ENCODE peak calls at places on chromosomes 12 and 14, in four cellular contexts. W is HepG2, G is H1, S is GM12878. X is an unnamed sample.
A peak's percentile ranks its signal among the peaks of the same experiment; 100 is the strongest.

GRCh38 chr12:51777973-51778372 is 70.5 kb downstream of the FIGNL2 start:
- DNase-seq in G (no peak), W (peak; percentile 44), S (no peak), X (no peak)

GRCh38 chr12:85468356-85469157 is 188.5 kb downstream of the ALX1 start:
- DNase-seq in G (peak; percentile 67), S (peak; percentile 23), W (peak; percentile 25), X (peak; percentile 47)

GRCh38 chr12:60522684-60523083 is 926.9 kb downstream of the SLC16A7 start:
- DNase-seq in G (no peak), W (no peak), S (no peak), X (no peak)

GRCh38 chr12:28795306-28795705 is 353.8 kb upstream of the FAR2 start:
- DNase-seq in G (no peak), W (no peak), S (no peak), X (no peak)

GRCh38 chr12:121964813-121965643 is 46.6 kb downstream of the CFAP251 start:
- DNase-seq in S (no peak), G (no peak), W (no peak), X (peak; percentile 51)

GRCh38 chr14:23828611-23829010 is 125.0 kb upstream of the DHRS4 start:
- DNase-seq in G (no peak), S (no peak), W (no peak), X (no peak)

GRCh38 chr12:114684098-114684869 is at the start of gene TBX3:
- DNase-seq in S (no peak), G (peak; percentile 85), W (peak; percentile 98), X (peak; percentile 95)

GRCh38 chr14:102280376-102280962 is 24.5 kb downstream of the MOK start:
- DNase-seq in S (no peak), W (no peak), G (no peak), X (no peak)

GRCh38 chr12:63387736-63388135 is 236.7 kb upstream of the AVPR1A start:
- DNase-seq in W (no peak), G (no peak), S (no peak), X (no peak)

GRCh38 chr12:18750087-18750486 is 12.2 kb downstream of the CAPZA3 start:
- DNase-seq in W (no peak), G (no peak), S (no peak), X (no peak)

GRCh38 chr12:90029317-90029716 is 320.7 kb upstream of the ATP2B1 start:
- DNase-seq in S (no peak), W (no peak), G (no peak), X (peak; percentile 6)

GRCh38 chr12:62919827-62920226 is 15.1 kb downstream of the PPM1H start:
- DNase-seq in G (no peak), W (no peak), S (no peak), X (no peak)

GRCh38 chr14:24092960-24093900 is 881 bp upstream of the PCK2 start:
- DNase-seq in G (no peak), W (no peak), S (no peak), X (no peak)

GRCh38 chr12:88113871-88114270 is 28.0 kb downstream of the CEP290 start:
- DNase-seq in S (no peak), W (no peak), G (no peak), X (no peak)

GRCh38 chr12:53735556-53735955 is 8.3 kb upstream of the CALCOCO1 start:
- DNase-seq in G (no peak), S (no peak), W (no peak), X (no peak)

GRCh38 chr12:93179792-93180191 is 197.9 kb upstream of the NUDT4 start:
- DNase-seq in G (no peak), W (no peak), S (no peak), X (no peak)

GRCh38 chr12:15193927-15194326 is 27.3 kb downstream of the RERG start:
- DNase-seq in G (no peak), W (no peak), S (no peak), X (no peak)

GRCh38 chr14:86346818-86347384 is 817.0 kb downstream of the FLRT2 start:
- DNase-seq in W (no peak), G (no peak), S (no peak), X (no peak)

GRCh38 chr12:57487055-57487596 is 742 bp upstream of the MARS1 start:
- DNase-seq in G (no peak), W (no peak), S (no peak), X (no peak)

GRCh38 chr12:71636704-71637115 is 26.9 kb downstream of the ZFC3H1 start:
- DNase-seq in G (no peak), W (peak; percentile 70), S (peak; percentile 12), X (peak; percentile 53)

GRCh38 chr14:42110167-42110566 is 503.5 kb downstream of the LRFN5 start:
- DNase-seq in S (no peak), G (no peak), W (peak; percentile 27), X (peak; percentile 1)

GRCh38 chr12:100955139-100955538 is 160.6 kb downstream of the ANO4 start:
- DNase-seq in G (no peak), W (peak; percentile 1), S (no peak), X (no peak)

GRCh38 chr12:124458992-124459851 is 108.2 kb downstream of the NCOR2 start:
- DNase-seq in G (no peak), W (no peak), S (no peak), X (no peak)

DNA sequence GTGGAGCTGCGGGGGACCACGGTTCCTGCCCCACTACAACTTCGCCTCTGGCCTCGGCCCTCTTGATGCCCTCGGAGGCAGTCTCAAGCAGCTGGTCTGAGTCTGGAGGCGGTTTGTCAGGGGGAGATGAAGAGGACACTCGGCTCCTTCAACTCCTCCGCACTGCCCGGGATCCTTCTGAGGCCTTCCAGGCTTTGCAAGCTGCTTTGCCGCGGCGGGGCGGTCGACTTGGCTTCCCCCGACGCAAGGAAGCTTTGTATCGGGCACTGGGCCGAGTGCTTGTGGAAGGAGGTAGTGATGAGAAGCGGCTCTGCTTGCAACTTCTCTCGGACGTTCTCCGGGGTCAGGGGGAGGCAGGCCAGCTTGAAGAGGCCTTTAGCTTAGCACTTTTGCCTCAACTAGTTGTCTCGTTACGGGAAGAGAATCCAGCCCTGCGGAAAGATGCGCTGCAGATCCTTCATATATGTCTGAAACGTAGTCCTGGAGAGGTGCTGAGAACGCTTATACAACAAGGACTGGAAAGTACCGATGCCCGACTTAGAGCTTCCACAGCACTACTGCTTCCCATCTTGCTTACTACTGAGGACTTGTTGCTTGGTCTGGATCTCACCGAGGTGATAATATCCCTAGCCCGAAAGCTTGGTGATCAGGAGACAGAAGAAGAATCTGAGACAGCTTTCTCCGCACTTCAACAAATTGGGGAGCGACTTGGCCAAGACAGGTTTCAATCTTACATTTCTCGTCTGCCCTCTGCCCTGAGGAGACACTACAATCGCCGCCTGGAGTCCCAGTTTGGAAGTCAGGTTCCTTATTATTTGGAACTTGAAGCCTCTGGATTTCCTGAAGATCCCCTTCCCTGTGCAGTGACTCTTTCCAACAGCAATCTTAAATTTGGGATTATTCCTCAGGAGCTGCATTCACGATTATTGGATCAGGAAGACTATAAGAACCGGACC is 861 bp downstream of the TOGARAM1 start:
- DNase-seq in S (no peak), G (no peak), W (no peak), X (no peak)
- TF ChIP-seq TCF12 in S (no peak), G (no peak), W (no peak), X (no peak)

GRCh38 chr14:90999299-90999698 is 61.1 kb downstream of the RPS6KA5 start:
- DNase-seq in W (no peak), G (no peak), S (no peak), X (no peak)

GRCh38 chr14:90991690-90992443 is 68.6 kb downstream of the RPS6KA5 start:
- DNase-seq in G (no peak), S (no peak), W (no peak), X (no peak)

GRCh38 chr14:90995785-90996184 is 64.7 kb downstream of the RPS6KA5 start:
- DNase-seq in S (no peak), G (no peak), W (no peak), X (no peak)

GRCh38 chr14:90993792-90994191 is 66.6 kb downstream of the RPS6KA5 start:
- DNase-seq in S (no peak), W (no peak), G (no peak), X (no peak)

GRCh38 chr14:90996967-90997366 is 63.5 kb downstream of the RPS6KA5 start:
- DNase-seq in W (no peak), S (no peak), G (no peak), X (no peak)
- TF ChIP-seq TCF12 in W (no peak), S (no peak), G (no peak), X (no peak)

DNA sequence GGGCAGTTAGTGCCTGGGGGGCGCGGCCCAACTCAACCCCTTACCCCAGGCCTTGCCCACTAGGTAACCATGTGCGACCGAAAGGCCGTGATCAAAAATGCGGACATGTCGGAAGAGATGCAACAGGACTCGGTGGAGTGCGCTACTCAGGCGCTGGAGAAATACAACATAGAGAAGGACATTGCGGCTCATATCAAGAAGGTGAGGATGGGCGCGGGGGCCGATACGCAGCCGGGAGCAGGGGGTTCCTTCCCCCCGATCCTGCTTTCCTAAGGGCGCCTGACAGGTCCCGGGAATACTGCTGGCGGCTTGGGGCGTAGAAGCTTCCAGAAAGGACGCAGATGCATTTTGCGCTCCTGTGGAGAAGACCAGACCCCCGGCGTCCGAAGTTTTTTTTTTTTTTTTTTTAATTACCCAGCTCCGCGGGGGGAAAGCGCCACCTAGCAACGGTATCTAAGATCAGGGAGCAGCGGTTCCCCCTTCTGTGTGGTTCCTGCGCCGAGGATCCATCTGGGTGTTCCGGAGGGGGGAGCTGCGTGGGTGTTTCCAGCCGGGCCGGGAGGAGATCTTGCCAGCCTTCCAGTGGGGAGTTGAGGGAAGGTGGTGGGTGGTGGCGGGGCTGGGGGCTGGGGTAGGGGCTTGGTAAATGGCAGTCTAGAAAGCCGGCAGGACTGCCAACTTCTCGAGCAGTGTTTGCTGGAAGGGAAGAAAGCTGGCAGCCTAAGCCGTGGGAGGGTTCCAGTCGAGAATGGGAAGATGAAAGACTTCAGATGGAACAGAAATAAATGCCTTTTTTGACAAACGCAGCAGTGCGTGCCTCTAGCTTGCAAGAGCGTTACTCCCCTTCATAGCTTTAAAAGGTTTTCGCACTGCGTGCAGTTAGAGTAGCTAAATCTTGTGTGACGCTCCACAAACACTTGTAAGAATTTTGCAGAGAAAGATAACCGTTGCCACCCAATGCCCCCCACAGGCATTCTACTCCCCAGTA is 734 bp downstream of the DYNLL1 start:
- DNase-seq in W (no peak), S (no peak), G (peak; percentile 55), X (peak; percentile 81)
- TF ChIP-seq TCF12 in W (no peak), S (no peak), G (no peak), X (no peak)

DNA sequence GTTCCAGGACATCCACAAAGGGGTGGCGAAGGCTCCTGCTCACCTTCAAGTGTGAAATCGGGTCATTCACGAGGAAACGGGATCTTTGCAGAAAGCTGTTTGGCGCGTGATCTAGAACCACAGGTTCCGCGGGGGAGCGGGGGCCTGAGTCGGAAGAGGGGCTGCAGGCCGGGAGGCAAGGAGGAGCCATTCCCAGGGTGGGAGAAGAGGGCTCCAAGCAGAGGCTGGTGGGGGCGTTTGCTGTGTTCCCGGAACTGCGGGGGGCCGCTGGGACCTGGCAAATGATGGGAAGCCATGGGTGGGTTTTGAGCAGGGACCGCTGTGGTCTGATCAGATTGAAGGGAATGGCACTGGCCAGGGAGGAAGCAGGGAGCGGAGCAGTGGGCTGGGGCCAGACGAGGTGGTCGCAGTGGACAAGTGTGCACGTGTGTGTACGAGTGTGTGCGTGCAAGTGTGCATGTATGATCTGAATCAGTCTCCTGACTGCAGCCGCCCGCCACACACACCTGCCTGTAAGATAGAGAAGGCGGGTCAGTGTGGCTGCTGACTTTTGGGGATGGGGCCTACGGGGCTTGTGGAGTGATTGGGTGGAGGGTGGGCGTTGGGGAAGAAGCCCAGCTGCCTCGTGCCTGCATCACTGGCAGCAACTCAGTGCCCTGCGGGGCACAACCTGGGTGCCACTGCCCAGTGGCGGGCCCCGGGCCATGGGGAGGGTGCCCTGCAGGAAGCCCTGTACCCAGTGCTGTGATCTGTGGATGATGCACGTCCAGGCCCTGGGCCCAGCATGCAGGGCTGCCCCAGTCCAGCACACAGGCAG is 141.9 kb downstream of the KIF26A start:
- DNase-seq in W (no peak), G (peak; percentile 40), S (no peak), X (no peak)
- TF ChIP-seq TCF12 in W (no peak), G (no peak), S (no peak), X (no peak)

GRCh38 chr12:129193263-129193871 is 340.1 kb downstream of the GLT1D1 start:
- DNase-seq in G (peak; percentile 85), W (no peak), S (no peak), X (peak; percentile 21)
- TF ChIP-seq TCF12 in G (no peak), W (no peak), S (no peak), X (no peak)